ENCODE peak calls at places on chromosomes 2 and 18, in eight cellular contexts. One of them, this sample, is unnamed. For H3K4me1, the result is how much of the 10 kb centered on the place peaks cover.

GRCh38 chr2:121285077-121285449 is at the start of gene TFCP2L1:
- DNase-seq in K562: peak
- DNase-seq in neural progenitor cell: peak
- DNase-seq in ovary: no peak
- DNase-seq in Peyer's patch: no peak
- DNase-seq in mammary epithelial cell: peak
- DNase-seq in A549: peak
- DNase-seq in lung: peak
- DNase-seq in this sample: peak

GRCh38 chr2:198471291-198471690 is 666.9 kb downstream of the PLCL1 start:
- DNase-seq in K562: no peak
- DNase-seq in neural progenitor cell: peak
- DNase-seq in ovary: no peak
- DNase-seq in Peyer's patch: no peak
- DNase-seq in mammary epithelial cell: no peak
- DNase-seq in A549: no peak
- DNase-seq in lung: no peak
- DNase-seq in this sample: no peak

GRCh38 chr2:200703132-200703925 is 108.4 kb upstream of the BZW1 start:
- DNase-seq in K562: peak
- DNase-seq in neural progenitor cell: peak
- DNase-seq in ovary: no peak
- DNase-seq in Peyer's patch: no peak
- DNase-seq in mammary epithelial cell: peak
- DNase-seq in A549: peak
- DNase-seq in lung: peak
- DNase-seq in this sample: peak

GRCh38 chr18:57621252-57621607 is 406 bp downstream of the NARS1 start:
- DNase-seq in K562: no peak
- DNase-seq in neural progenitor cell: no peak
- DNase-seq in ovary: no peak
- DNase-seq in Peyer's patch: no peak
- DNase-seq in mammary epithelial cell: no peak
- DNase-seq in A549: no peak
- DNase-seq in lung: peak
- DNase-seq in this sample: peak

GRCh38 chr2:110101911-110102774 is 13.5 kb downstream of the MALL start:
- DNase-seq in K562: no peak
- DNase-seq in neural progenitor cell: no peak
- DNase-seq in ovary: no peak
- DNase-seq in Peyer's patch: no peak
- DNase-seq in mammary epithelial cell: peak
- DNase-seq in A549: peak
- DNase-seq in lung: no peak
- DNase-seq in this sample: no peak

GRCh38 chr18:21115519-21116411 is 4.2 kb upstream of the ROCK1 start:
- DNase-seq in K562: no peak
- DNase-seq in neural progenitor cell: peak
- DNase-seq in ovary: no peak
- DNase-seq in Peyer's patch: no peak
- DNase-seq in mammary epithelial cell: no peak
- DNase-seq in A549: no peak
- DNase-seq in lung: no peak
- DNase-seq in this sample: peak

GRCh38 chr2:8761529-8762164 is 75.8 kb downstream of the KIDINS220 start:
- DNase-seq in K562: peak
- DNase-seq in neural progenitor cell: peak
- DNase-seq in ovary: no peak
- DNase-seq in Peyer's patch: no peak
- DNase-seq in mammary epithelial cell: peak
- DNase-seq in A549: peak
- DNase-seq in lung: no peak
- DNase-seq in this sample: peak

GRCh38 chr2:9753665-9754531 is 89.4 kb upstream of the TAF1B start:
- DNase-seq in K562: no peak
- DNase-seq in neural progenitor cell: no peak
- DNase-seq in ovary: peak
- DNase-seq in Peyer's patch: peak
- DNase-seq in mammary epithelial cell: peak
- DNase-seq in A549: no peak
- DNase-seq in lung: no peak
- DNase-seq in this sample: no peak

GRCh38 chr2:45715601-45716379 is 64.3 kb downstream of the PRKCE start:
- DNase-seq in K562: no peak
- DNase-seq in neural progenitor cell: no peak
- DNase-seq in ovary: no peak
- DNase-seq in Peyer's patch: no peak
- DNase-seq in mammary epithelial cell: no peak
- DNase-seq in A549: no peak
- DNase-seq in lung: no peak
- DNase-seq in this sample: no peak

GRCh38 chr2:188813846-188814245 is 160.3 kb upstream of the COL3A1 start:
- DNase-seq in K562: no peak
- DNase-seq in neural progenitor cell: peak
- DNase-seq in ovary: no peak
- DNase-seq in Peyer's patch: no peak
- DNase-seq in mammary epithelial cell: no peak
- DNase-seq in A549: no peak
- DNase-seq in lung: no peak
- DNase-seq in this sample: no peak

GRCh38 chr2:121690095-121690494 is 40.8 kb upstream of the CLASP1 start:
- DNase-seq in K562: peak
- DNase-seq in neural progenitor cell: no peak
- DNase-seq in ovary: no peak
- DNase-seq in Peyer's patch: no peak
- DNase-seq in mammary epithelial cell: no peak
- DNase-seq in A549: no peak
- DNase-seq in lung: no peak
- DNase-seq in this sample: no peak

GRCh38 chr2:2828774-2829368 is 497.8 kb upstream of the MYT1L start:
- DNase-seq in K562: no peak
- DNase-seq in neural progenitor cell: no peak
- DNase-seq in ovary: no peak
- DNase-seq in Peyer's patch: no peak
- DNase-seq in mammary epithelial cell: no peak
- DNase-seq in A549: no peak
- DNase-seq in lung: no peak
- DNase-seq in this sample: no peak

DNA sequence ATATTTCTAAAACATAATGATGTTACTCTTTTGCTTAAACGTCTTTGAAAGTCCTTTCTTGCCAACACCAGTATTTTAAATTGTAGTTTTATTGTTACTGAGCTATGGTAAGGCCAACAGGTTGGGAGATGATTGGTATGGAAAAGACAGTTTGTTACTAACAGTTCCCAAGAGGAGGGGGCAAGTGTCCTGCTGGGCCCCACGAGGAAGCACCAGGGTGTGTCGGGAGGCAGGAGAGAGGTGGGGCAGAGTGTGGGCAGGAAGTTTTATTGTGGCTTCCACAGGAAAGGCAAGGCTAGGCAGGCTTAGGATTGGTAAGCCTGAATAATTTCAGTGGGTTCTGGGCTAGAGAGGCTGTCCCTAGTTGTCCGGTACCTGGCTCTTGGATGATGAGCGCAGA is 134.3 kb downstream of the SOCS6 start:
- DNase-seq in K562: no peak
- DNase-seq in neural progenitor cell: no peak
- DNase-seq in ovary: no peak
- DNase-seq in Peyer's patch: no peak
- DNase-seq in mammary epithelial cell: peak
- DNase-seq in A549: no peak
- DNase-seq in lung: no peak
- DNase-seq in this sample: no peak
- H3K27ac ChIP-seq in K562: no peak
- H3K27ac ChIP-seq in neural progenitor cell: no peak
- H3K27ac ChIP-seq in ovary: no peak
- H3K27ac ChIP-seq in Peyer's patch: no peak
- H3K27ac ChIP-seq in mammary epithelial cell: peak
- H3K27ac ChIP-seq in A549: peak
- H3K27ac ChIP-seq in lung: no peak
- H3K27ac ChIP-seq in this sample: no peak

GRCh38 chr2:230412846-230413245 is 3.2 kb upstream of the SP100 start:
- DNase-seq in K562: peak
- DNase-seq in neural progenitor cell: no peak
- DNase-seq in ovary: no peak
- DNase-seq in Peyer's patch: no peak
- DNase-seq in mammary epithelial cell: no peak
- DNase-seq in A549: no peak
- DNase-seq in lung: no peak
- DNase-seq in this sample: no peak

GRCh38 chr2:230412369-230412706 is 3.7 kb upstream of the SP100 start:
- DNase-seq in K562: no peak
- DNase-seq in neural progenitor cell: no peak
- DNase-seq in ovary: no peak
- DNase-seq in Peyer's patch: no peak
- DNase-seq in mammary epithelial cell: no peak
- DNase-seq in A549: no peak
- DNase-seq in lung: no peak
- DNase-seq in this sample: no peak

GRCh38 chr2:230410861-230411464 is 5.0 kb upstream of the SP100 start:
- DNase-seq in K562: no peak
- DNase-seq in neural progenitor cell: no peak
- DNase-seq in ovary: no peak
- DNase-seq in Peyer's patch: no peak
- DNase-seq in mammary epithelial cell: no peak
- DNase-seq in A549: no peak
- DNase-seq in lung: no peak
- DNase-seq in this sample: no peak

GRCh38 chr2:230410263-230410662 is 5.7 kb upstream of the SP100 start:
- DNase-seq in K562: no peak
- DNase-seq in neural progenitor cell: no peak
- DNase-seq in ovary: no peak
- DNase-seq in Peyer's patch: no peak
- DNase-seq in mammary epithelial cell: no peak
- DNase-seq in A549: no peak
- DNase-seq in lung: no peak
- DNase-seq in this sample: no peak

GRCh38 chr2:230411484-230412368 is 4.3 kb upstream of the SP100 start:
- DNase-seq in K562: peak
- DNase-seq in neural progenitor cell: peak
- DNase-seq in ovary: peak
- DNase-seq in Peyer's patch: peak
- DNase-seq in mammary epithelial cell: peak
- DNase-seq in A549: peak
- DNase-seq in lung: peak
- DNase-seq in this sample: peak
- H3K4me1 ChIP-seq in K562: under half
- H3K4me1 ChIP-seq in neural progenitor cell: under half
- H3K4me1 ChIP-seq in ovary: under half
- H3K4me1 ChIP-seq in Peyer's patch: under half
- H3K4me1 ChIP-seq in mammary epithelial cell: under half
- H3K4me1 ChIP-seq in A549: under half
- H3K4me1 ChIP-seq in lung: under half
- H3K4me1 ChIP-seq in this sample: under half

DNA sequence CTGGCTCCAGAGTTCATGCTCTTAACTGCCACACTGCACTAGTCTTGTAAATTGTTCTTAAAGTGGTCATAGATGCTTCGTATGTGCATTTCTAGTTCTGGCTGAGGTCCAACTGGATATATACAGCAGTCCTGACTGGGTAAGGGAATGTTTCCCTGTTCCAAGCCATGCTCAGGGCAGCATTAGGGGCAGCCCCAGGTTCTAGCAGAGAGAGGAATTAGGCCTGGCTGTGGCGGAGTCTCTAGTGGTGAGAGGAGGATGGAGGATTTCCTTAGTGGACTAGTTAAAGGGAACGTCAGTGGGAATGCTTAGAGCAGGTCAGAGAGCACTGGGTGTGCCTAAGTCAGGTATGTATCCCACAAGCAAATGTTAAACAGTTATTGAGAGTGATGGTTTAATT is 28.0 kb downstream of the UBE2E3 start:
- DNase-seq in K562: peak
- DNase-seq in neural progenitor cell: peak
- DNase-seq in ovary: no peak
- DNase-seq in Peyer's patch: no peak
- DNase-seq in mammary epithelial cell: no peak
- DNase-seq in A549: no peak
- DNase-seq in lung: no peak
- DNase-seq in this sample: peak
- TF ChIP-seq CTCF in K562: no peak
- TF ChIP-seq CTCF in neural progenitor cell: no peak
- TF ChIP-seq CTCF in ovary: no peak
- TF ChIP-seq CTCF in Peyer's patch: no peak
- TF ChIP-seq CTCF in mammary epithelial cell: no peak
- TF ChIP-seq CTCF in A549: no peak
- TF ChIP-seq CTCF in lung: no peak
- TF ChIP-seq CTCF in this sample: no peak

DNA sequence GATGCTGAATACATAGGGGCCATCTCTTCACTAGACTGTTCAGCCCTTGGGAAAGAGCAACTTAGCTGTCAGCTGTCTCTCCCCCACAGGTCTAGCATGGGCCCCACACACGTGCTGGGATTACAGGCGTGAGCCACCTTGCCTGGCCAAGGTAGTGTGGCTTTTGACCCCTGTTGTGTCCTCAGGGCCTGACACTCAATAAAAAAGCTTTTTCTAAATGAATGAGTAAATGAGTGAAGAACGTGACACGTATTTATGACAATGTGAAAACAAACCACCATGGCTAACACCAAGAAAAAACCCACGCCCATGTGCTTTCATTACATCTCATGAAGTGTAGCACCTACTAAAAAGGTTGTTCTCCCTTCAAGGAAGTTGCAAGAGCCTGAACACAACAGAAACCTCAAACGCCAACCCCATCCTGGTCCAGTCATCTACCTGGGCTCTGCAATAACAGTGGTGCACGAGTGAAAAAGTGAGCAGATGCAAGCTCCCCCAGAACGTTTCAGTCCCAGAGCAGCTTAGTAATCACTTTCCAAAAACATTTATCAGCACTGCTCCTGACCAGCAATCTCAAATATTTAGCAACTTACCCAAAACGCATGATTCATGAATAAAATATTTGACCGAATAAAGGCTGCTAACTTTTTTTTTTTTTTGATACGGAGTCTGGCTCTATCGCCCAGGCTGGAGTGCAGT is 3.4 kb downstream of the WDFY1 start:
- DNase-seq in K562: no peak
- DNase-seq in neural progenitor cell: no peak
- DNase-seq in ovary: no peak
- DNase-seq in Peyer's patch: peak
- DNase-seq in mammary epithelial cell: peak
- DNase-seq in A549: no peak
- DNase-seq in lung: no peak
- DNase-seq in this sample: peak
- H3K27ac ChIP-seq in K562: no peak
- H3K27ac ChIP-seq in neural progenitor cell: no peak
- H3K27ac ChIP-seq in ovary: no peak
- H3K27ac ChIP-seq in Peyer's patch: peak
- H3K27ac ChIP-seq in mammary epithelial cell: peak
- H3K27ac ChIP-seq in A549: peak
- H3K27ac ChIP-seq in lung: no peak
- H3K27ac ChIP-seq in this sample: no peak